ENCODE peak calls at places on chromosomes 4 and X, in eight cellular contexts. U, D, H, G, Y, E, A and X are unnamed samples.

GRCh38 chrX:17621566-17622270 is 115.6 kb upstream of the SCML1 start:
- DNase-seq in U (no peak), D (no peak), H (no peak), G (peak; percentile 49), Y (no peak), E (no peak), A (no peak), X (no peak)

GRCh38 chr4:20254517-20255250 is 3.0 kb downstream of the SLIT2 start:
- DNase-seq in U (no peak), D (no peak), H (no peak), G (no peak), Y (no peak), E (no peak), A (peak; percentile 42), X (no peak)

GRCh38 chrX:23871905-23872546 is 35.7 kb downstream of the APOO start:
- DNase-seq in U (no peak), D (no peak), H (no peak), G (no peak), Y (no peak), E (no peak), A (no peak), X (no peak)

GRCh38 chr4:38868055-38868965 is 704 bp downstream of the FAM114A1 start:
- DNase-seq in U (no peak), D (no peak), H (no peak), G (no peak), Y (peak; percentile 11), E (no peak), A (peak; percentile 32), X (no peak)

GRCh38 chr4:3344596-3344995 is 51.8 kb downstream of the RGS12 start:
- DNase-seq in U (no peak), D (no peak), H (no peak), G (no peak), Y (no peak), E (no peak), A (no peak), X (no peak)

GRCh38 chr4:173317003-173317402 is 17.2 kb downstream of the HMGB2 start:
- DNase-seq in U (no peak), D (no peak), H (no peak), G (peak; percentile 22), Y (no peak), E (no peak), A (no peak), X (no peak)

GRCh38 chrX:100296183-100296753 is 113.8 kb downstream of the PCDH19 start:
- DNase-seq in U (no peak), D (no peak), H (no peak), G (no peak), Y (no peak), E (no peak), A (no peak), X (no peak)

GRCh38 chr4:87930629-87931028 is 44.9 kb upstream of the SPP1 start:
- DNase-seq in U (no peak), D (no peak), H (no peak), G (no peak), Y (no peak), E (no peak), A (no peak), X (no peak)

GRCh38 chr4:180650273-180650672 is 1592.9 kb upstream of the TENM3 start:
- DNase-seq in U (no peak), D (no peak), H (no peak), G (no peak), Y (no peak), E (no peak), A (no peak), X (no peak)

GRCh38 chr4:27714073-27714472 is 853.4 kb downstream of the STIM2 start:
- DNase-seq in U (no peak), D (no peak), H (no peak), G (no peak), Y (no peak), E (no peak), A (no peak), X (no peak)

GRCh38 chr4:80070880-80071620 is 2.0 kb downstream of the ANTXR2 start:
- DNase-seq in U (no peak), D (no peak), H (no peak), G (no peak), Y (no peak), E (no peak), A (no peak), X (no peak)

GRCh38 chr4:112908511-112908910 is 140.9 kb upstream of the ANK2 start:
- DNase-seq in U (no peak), D (no peak), H (no peak), G (no peak), Y (no peak), E (no peak), A (no peak), X (no peak)

GRCh38 chr4:167020410-167020809 is 213.9 kb downstream of the SPOCK3 start:
- DNase-seq in U (no peak), D (no peak), H (no peak), G (no peak), Y (no peak), E (no peak), A (no peak), X (no peak)

GRCh38 chr4:55609393-55609821 is 17.4 kb upstream of the PDCL2 start:
- DNase-seq in U (peak; percentile 24), D (no peak), H (peak; percentile 5), G (no peak), Y (no peak), E (peak; percentile 34), A (no peak), X (no peak)

GRCh38 chr4:85725727-85726170 is 250.8 kb downstream of the ARHGAP24 start:
- DNase-seq in U (no peak), D (no peak), H (no peak), G (no peak), Y (no peak), E (no peak), A (no peak), X (no peak)

GRCh38 chrX:40496728-40497127 is 84.0 kb upstream of the ATP6AP2 start:
- DNase-seq in U (peak; percentile 2), D (no peak), H (no peak), G (no peak), Y (no peak), E (no peak), A (no peak), X (no peak)

GRCh38 chr4:10643600-10644425 is 40.8 kb downstream of the CLNK start:
- DNase-seq in U (no peak), D (no peak), H (no peak), G (no peak), Y (no peak), E (no peak), A (no peak), X (no peak)

GRCh38 chrX:151393514-151393913 is 3.5 kb upstream of the VMA21 start:
- DNase-seq in U (no peak), D (peak; percentile 68), H (no peak), G (peak; percentile 36), Y (no peak), E (no peak), A (no peak), X (no peak)

GRCh38 chrX:134738986-134739744 is 80.9 kb upstream of the PLAC1 start:
- DNase-seq in U (no peak), D (no peak), H (no peak), G (no peak), Y (no peak), E (no peak), A (no peak), X (no peak)

GRCh38 chr4:2322227-2322626 is 60.3 kb upstream of the MXD4 start:
- DNase-seq in U (no peak), D (no peak), H (no peak), G (no peak), Y (no peak), E (no peak), A (no peak), X (no peak)

GRCh38 chr4:27149541-27150212 is 289.0 kb downstream of the STIM2 start:
- DNase-seq in U (peak; percentile 79), D (no peak), H (no peak), G (no peak), Y (no peak), E (no peak), A (no peak), X (no peak)

GRCh38 chrX:25968920-25969319 is 169.2 kb upstream of the MAGEB18 start:
- DNase-seq in U (no peak), D (no peak), H (no peak), G (peak; percentile 32), Y (no peak), E (peak; percentile 4), A (no peak), X (no peak)